ENCODE peak calls at places on chromosome 16, in six cellular contexts. G, O, D, L, U and N are unnamed samples.

GRCh38 chr16:70410736-70411135 is 28.2 kb downstream of the ST3GAL2 start:
- DNase-seq in L (peak; percentile 60), G (no peak), D (peak; percentile 28), O (no peak), U (no peak), N (no peak)

GRCh38 chr16:1223355-1224214 is 1.5 kb downstream of the TPSG1 start:
- DNase-seq in G (no peak), D (no peak), U (no peak), O (no peak), L (no peak), N (no peak)

GRCh38 chr16:81816351-81816750 is 37.3 kb downstream of the PLCG2 start:
- DNase-seq in O (no peak), L (no peak), D (no peak), G (no peak), U (no peak), N (no peak)

GRCh38 chr16:81349608-81350305 is 35.0 kb downstream of the GAN start:
- DNase-seq in L (no peak), O (no peak), G (no peak), U (no peak), D (no peak), N (no peak)

GRCh38 chr16:69187387-69187890 is 475 bp downstream of the SNTB2 start:
- DNase-seq in U (peak; percentile 38), G (no peak), L (peak; percentile 60), O (peak; percentile 68), D (no peak), N (no peak)

GRCh38 chr16:13866073-13866472 is 53.9 kb upstream of the ERCC4 start:
- DNase-seq in U (peak; percentile 84), D (peak; percentile 90), L (peak; percentile 89), G (peak; percentile 40), O (peak; percentile 86), N (peak; percentile 59)

GRCh38 chr16:22369221-22369811 is 5.1 kb downstream of the CDR2 start:
- DNase-seq in L (no peak), O (no peak), D (peak; percentile 82), G (no peak), U (no peak), N (no peak)

GRCh38 chr16:14505846-14506245 is 124.2 kb downstream of the PARN start:
- DNase-seq in G (no peak), O (no peak), L (no peak), D (peak; percentile 52), U (no peak), N (no peak)

GRCh38 chr16:66539628-66540469 is 10.1 kb downstream of the TK2 start:
- DNase-seq in O (no peak), D (no peak), U (no peak), L (no peak), G (no peak), N (peak; percentile 32)

GRCh38 chr16:66294507-66294906 is 72.0 kb upstream of the CDH5 start:
- DNase-seq in O (no peak), U (no peak), L (no peak), G (no peak), D (no peak), N (no peak)

GRCh38 chr16:68283840-68284595 is 19.7 kb downstream of the SLC7A6 start:
- DNase-seq in L (no peak), O (peak; percentile 18), D (peak; percentile 18), G (no peak), U (no peak), N (no peak)

GRCh38 chr16:28990375-28991040 is 5.7 kb downstream of the LAT start:
- DNase-seq in G (no peak), L (no peak), D (no peak), O (no peak), U (no peak), N (no peak)

GRCh38 chr16:88387941-88388627 is 5.3 kb downstream of the ZNF469 start:
- DNase-seq in L (peak; percentile 92), D (peak; percentile 16), O (no peak), G (no peak), U (peak; percentile 69), N (no peak)

GRCh38 chr16:380837-381787 is 666 bp downstream of the PGAP6 start:
- DNase-seq in O (peak; percentile 67), L (no peak), D (no peak), G (no peak), U (peak; percentile 57), N (no peak)

GRCh38 chr16:2741168-2741567 is 11.3 kb upstream of the SRRM2 start:
- DNase-seq in O (no peak), L (no peak), G (no peak), D (no peak), U (no peak), N (no peak)

GRCh38 chr16:81204794-81205680 is 33.5 kb upstream of the BCO1 start:
- DNase-seq in L (peak; percentile 48), U (peak; percentile 4), O (peak; percentile 59), G (no peak), D (peak; percentile 72), N (peak; percentile 53)

GRCh38 chr16:57600048-57600835 is 28.2 kb upstream of the ADGRG1 start:
- DNase-seq in D (peak; percentile 45), O (peak; percentile 72), G (no peak), U (peak; percentile 75), L (peak; percentile 79), N (no peak)

GRCh38 chr16:1271380-1271749 is 15.5 kb downstream of the TPSD1 start:
- DNase-seq in U (no peak), D (no peak), O (no peak), G (no peak), L (no peak), N (no peak)

GRCh38 chr16:66547101-66547989 is 2.6 kb downstream of the TK2 start:
- DNase-seq in D (no peak), U (no peak), L (no peak), O (no peak), G (no peak), N (no peak)

GRCh38 chr16:57642368-57643135 is 14.1 kb downstream of the ADGRG1 start:
- DNase-seq in U (no peak), O (no peak), G (no peak), D (no peak), L (no peak), N (no peak)

GRCh38 chr16:71846443-71846842 is 667 bp downstream of the ATXN1L start:
- DNase-seq in G (no peak), D (peak; percentile 20), L (no peak), U (no peak), O (peak; percentile 30), N (no peak)

DNA sequence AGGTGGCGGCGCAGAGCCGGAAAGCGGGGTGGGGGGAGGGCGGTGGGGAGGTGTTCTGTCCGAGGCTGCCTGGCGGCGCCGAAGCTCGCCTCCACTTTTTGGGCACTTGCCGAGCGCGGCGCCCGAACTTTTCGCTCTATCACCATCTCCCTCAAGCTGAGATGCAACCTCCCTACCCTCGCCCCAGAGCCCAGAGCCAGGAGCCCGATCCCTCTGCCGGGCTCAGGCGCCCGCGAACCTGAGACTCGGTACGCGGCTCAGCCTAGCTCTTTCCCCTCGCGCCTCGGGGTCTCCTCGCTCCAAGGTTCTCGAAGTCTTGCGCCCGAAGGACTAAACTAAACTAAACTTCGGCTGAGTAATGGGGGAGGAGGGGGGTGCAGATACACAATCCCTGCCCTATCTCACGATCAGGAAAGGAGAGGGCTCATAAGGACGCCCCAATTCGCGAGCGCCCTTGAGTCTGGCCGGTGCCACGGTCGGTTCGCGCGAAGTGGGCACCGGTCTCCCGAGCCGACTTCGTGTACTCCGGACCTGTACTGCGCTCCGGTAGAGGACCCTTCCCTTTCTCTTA is 1.7 kb upstream of the SALL1 start:
- DNase-seq in D (peak; percentile 10), O (peak; percentile 55), U (no peak), G (no peak), L (no peak), N (no peak)
- H3K4me3 ChIP-seq in D (no peak overlapping the region), O (peak overlapping the region; percentile 68), U (peak overlapping the region; percentile 52), G (peak overlapping the region; percentile 85), L (peak overlapping the region; percentile 46), N (peak overlapping the region; percentile 58)

GRCh38 chr16:21302898-21303528 is 24.9 kb upstream of the CRYM start:
- DNase-seq in L (no peak), O (no peak), G (no peak), D (peak; percentile 89), U (no peak), N (no peak)

GRCh38 chr16:21302454-21302853 is 24.4 kb upstream of the CRYM start:
- DNase-seq in L (no peak), U (no peak), O (no peak), D (peak; percentile 6), G (no peak), N (no peak)

GRCh38 chr16:21301895-21302291 is 23.8 kb upstream of the CRYM start:
- DNase-seq in G (no peak), L (no peak), O (no peak), D (peak; percentile 28), U (no peak), N (no peak)

GRCh38 chr16:21300309-21301167 is 22.4 kb upstream of the CRYM start:
- DNase-seq in O (peak; percentile 94), D (peak; percentile 100), L (peak; percentile 96), U (peak; percentile 97), G (peak; percentile 100), N (peak; percentile 100)

DNA sequence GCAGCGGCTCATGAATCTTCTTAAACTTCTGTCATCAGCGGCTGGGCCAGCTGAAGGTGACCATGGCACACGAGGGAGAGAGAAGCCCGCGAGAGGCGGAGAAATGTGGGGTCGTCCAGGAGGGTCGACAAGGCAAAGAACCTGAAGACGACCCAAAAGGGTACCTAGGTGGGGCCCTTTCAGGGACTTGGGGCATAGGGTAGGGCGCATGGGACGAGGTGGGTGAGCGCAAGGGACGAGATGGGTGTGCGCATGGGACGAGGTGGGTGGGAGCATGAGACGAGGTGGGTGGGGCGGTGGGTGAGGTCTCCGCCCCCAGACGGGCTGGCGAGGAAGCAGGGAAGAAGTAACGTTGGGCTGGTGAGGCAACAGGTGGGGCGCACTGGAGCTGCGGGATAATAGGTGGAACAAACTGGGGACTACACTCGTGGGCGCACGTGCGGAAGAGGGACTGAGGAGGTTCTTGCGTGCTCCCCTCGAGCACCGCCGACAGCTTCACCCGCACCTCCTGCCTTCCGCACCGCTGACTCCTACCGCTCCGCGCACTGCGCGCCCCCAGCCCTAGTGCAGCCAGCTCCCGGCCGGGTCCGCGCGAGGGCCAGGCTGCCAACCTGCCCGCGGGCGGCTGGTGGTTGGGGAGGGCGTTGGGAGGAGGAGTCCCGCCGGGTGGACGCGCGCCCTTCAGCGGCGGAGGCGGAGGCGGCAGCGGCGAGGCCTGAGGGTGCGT is 23.2 kb upstream of the CRYM start:
- DNase-seq in D (peak; percentile 57), G (peak; percentile 52), L (peak; percentile 72), O (peak; percentile 60), U (peak; percentile 72), N (no peak)
- TF ChIP-seq CTCF in D (peak; percentile 21), G (peak; percentile 7), L (no peak), O (peak; percentile 25), U (no peak), N (no peak)

DNA sequence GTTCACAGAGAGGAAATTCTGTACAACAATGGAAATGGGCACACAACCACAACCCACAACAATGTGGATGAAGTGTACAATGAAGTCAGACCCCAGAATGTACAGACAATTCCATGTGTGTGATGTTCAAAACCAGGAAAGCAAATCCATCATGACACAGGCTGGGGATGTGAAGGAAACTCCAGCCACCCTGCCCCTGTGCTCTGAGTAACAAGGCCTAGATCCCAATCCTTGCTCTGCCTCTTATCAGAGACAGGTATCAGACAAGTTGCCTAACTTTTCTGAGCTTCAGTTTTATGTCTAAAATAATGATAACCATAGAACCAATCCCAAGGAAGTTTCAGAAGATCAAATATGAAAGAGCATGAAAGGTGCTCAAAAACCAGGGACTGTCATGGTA is 1.8 kb upstream of the C16orf95 start:
- DNase-seq in L (no peak), D (no peak), G (no peak), U (no peak), O (no peak), N (no peak)
- H3K4me3 ChIP-seq in L (no peak overlapping the region), D (no peak overlapping the region), G (no peak overlapping the region), U (no peak overlapping the region), O (no peak overlapping the region), N (no peak overlapping the region)

GRCh38 chr16:72961115-72961832 is 86.7 kb downstream of the ZFHX3 start:
- DNase-seq in U (no peak), D (peak; percentile 33), O (no peak), G (no peak), L (no peak), N (no peak)
- TF ChIP-seq CTCF in U (peak; percentile 26), D (peak; percentile 56), O (peak; percentile 47), G (peak; percentile 20), L (no peak), N (peak; percentile 51)